ENCODE peak calls at places on chromosomes 2 and 18, in eight cellular contexts. One of them, this sample, is unnamed.

GRCh38 chr2:41319437-41319836 is 728.4 kb upstream of the PKDCC start:
- DNase-seq in COR-L47: no peak
- DNase-seq in T-cell: no peak
- DNase-seq in hypothalamus: no peak
- DNase-seq in heart left ventricle: no peak
- DNase-seq in K562: no peak
- DNase-seq in skeletal muscle cell: no peak
- DNase-seq in NCI-H1105 treated with DMSO at 0.1 percent for 48 hours: no peak
- DNase-seq in this sample: no peak

GRCh38 chr18:60092073-60092472 is 192.3 kb downstream of the PMAIP1 start:
- DNase-seq in skeletal muscle cell: peak
- DNase-seq in K562: no peak
- DNase-seq in T-cell: no peak
- DNase-seq in hypothalamus: no peak
- DNase-seq in NCI-H1105 treated with DMSO at 0.1 percent for 48 hours: no peak
- DNase-seq in COR-L47: no peak
- DNase-seq in heart left ventricle: no peak
- DNase-seq in this sample: no peak

GRCh38 chr2:187024739-187025138 is 175.8 kb upstream of the ZSWIM2 start:
- DNase-seq in skeletal muscle cell: no peak
- DNase-seq in K562: no peak
- DNase-seq in NCI-H1105 treated with DMSO at 0.1 percent for 48 hours: no peak
- DNase-seq in heart left ventricle: no peak
- DNase-seq in COR-L47: no peak
- DNase-seq in T-cell: no peak
- DNase-seq in hypothalamus: no peak
- DNase-seq in this sample: no peak

GRCh38 chr2:134304726-134305509 is 51.0 kb downstream of the MGAT5 start:
- DNase-seq in skeletal muscle cell: no peak
- DNase-seq in COR-L47: no peak
- DNase-seq in NCI-H1105 treated with DMSO at 0.1 percent for 48 hours: no peak
- DNase-seq in heart left ventricle: no peak
- DNase-seq in K562: no peak
- DNase-seq in T-cell: no peak
- DNase-seq in hypothalamus: no peak
- DNase-seq in this sample: no peak

GRCh38 chr2:229348135-229348534 is 77.0 kb upstream of the PID1 start:
- DNase-seq in NCI-H1105 treated with DMSO at 0.1 percent for 48 hours: no peak
- DNase-seq in K562: no peak
- DNase-seq in heart left ventricle: no peak
- DNase-seq in hypothalamus: no peak
- DNase-seq in COR-L47: no peak
- DNase-seq in skeletal muscle cell: peak
- DNase-seq in T-cell: no peak
- DNase-seq in this sample: no peak

GRCh38 chr2:219571311-219572236 is at the start of gene OBSL1:
- DNase-seq in heart left ventricle: peak
- DNase-seq in COR-L47: peak
- DNase-seq in NCI-H1105 treated with DMSO at 0.1 percent for 48 hours: peak
- DNase-seq in K562: peak
- DNase-seq in hypothalamus: peak
- DNase-seq in skeletal muscle cell: peak
- DNase-seq in T-cell: no peak
- DNase-seq in this sample: no peak

GRCh38 chr2:178870703-178871102 is 63.5 kb upstream of the TTN start:
- DNase-seq in COR-L47: no peak
- DNase-seq in skeletal muscle cell: no peak
- DNase-seq in NCI-H1105 treated with DMSO at 0.1 percent for 48 hours: no peak
- DNase-seq in T-cell: no peak
- DNase-seq in heart left ventricle: no peak
- DNase-seq in hypothalamus: no peak
- DNase-seq in K562: no peak
- DNase-seq in this sample: no peak

GRCh38 chr2:196234672-196235071 is 63.3 kb upstream of the STK17B start:
- DNase-seq in skeletal muscle cell: no peak
- DNase-seq in COR-L47: no peak
- DNase-seq in hypothalamus: no peak
- DNase-seq in heart left ventricle: no peak
- DNase-seq in K562: no peak
- DNase-seq in T-cell: no peak
- DNase-seq in NCI-H1105 treated with DMSO at 0.1 percent for 48 hours: no peak
- DNase-seq in this sample: no peak

GRCh38 chr18:23718243-23718720 is 29.0 kb downstream of the LAMA3 start:
- DNase-seq in heart left ventricle: no peak
- DNase-seq in K562: no peak
- DNase-seq in skeletal muscle cell: peak
- DNase-seq in COR-L47: no peak
- DNase-seq in NCI-H1105 treated with DMSO at 0.1 percent for 48 hours: no peak
- DNase-seq in T-cell: no peak
- DNase-seq in hypothalamus: no peak
- DNase-seq in this sample: no peak

GRCh38 chr2:7692657-7693161 is 775.5 kb downstream of the RNF144A start:
- DNase-seq in NCI-H1105 treated with DMSO at 0.1 percent for 48 hours: peak
- DNase-seq in hypothalamus: no peak
- DNase-seq in heart left ventricle: peak
- DNase-seq in skeletal muscle cell: peak
- DNase-seq in COR-L47: peak
- DNase-seq in T-cell: no peak
- DNase-seq in K562: no peak
- DNase-seq in this sample: no peak